ENCODE peak calls at places on chromosomes 4 and X, in eight cellular contexts. B is heart left ventricle, J is psoas muscle, C is A549, H is cardiac fibroblast, Z is ovary, Q is fibroblast of the aortic adventitia, L is fibroblast of lung. M is an unnamed sample.

GRCh38 chr4:174120446-174121142 is 162.9 kb downstream of the FBXO8 start:
- DNase-seq in H (peak; percentile 92), Q (peak; percentile 91), C (peak; percentile 81), Z (peak; percentile 69), B (peak; percentile 53), J (peak; percentile 56), L (peak; percentile 90), M (peak; percentile 50)

GRCh38 chrX:9117851-9118250 is 83.9 kb upstream of the FAM9B start:
- DNase-seq in J (no peak), H (no peak), B (no peak), Q (no peak), L (no peak), C (no peak), Z (no peak), M (no peak)

GRCh38 chr4:11409632-11410031 is 19.1 kb downstream of the HS3ST1 start:
- DNase-seq in C (no peak), L (no peak), H (no peak), Q (no peak), B (no peak), J (no peak), Z (no peak), M (no peak)

GRCh38 chr4:105276361-105276760 is 129.7 kb downstream of the TET2 start:
- DNase-seq in C (no peak), L (no peak), H (no peak), J (no peak), Z (no peak), Q (no peak), B (no peak), M (no peak)

GRCh38 chrX:48854898-48855297 is 19.5 kb upstream of the PCSK1N start:
- DNase-seq in H (peak; percentile 3), B (no peak), Q (peak; percentile 5), J (no peak), L (no peak), Z (no peak), C (peak; percentile 29), M (peak; percentile 27)

GRCh38 chr4:73691759-73692158 is 48.6 kb upstream of the CXCL8 start:
- DNase-seq in J (no peak), H (no peak), L (no peak), Z (no peak), C (no peak), Q (no peak), B (no peak), M (no peak)

GRCh38 chr4:183289688-183290087 is 30.4 kb downstream of the CLDN22 start:
- DNase-seq in Z (no peak), L (no peak), H (no peak), B (no peak), Q (no peak), J (no peak), C (peak; percentile 32), M (peak; percentile 36)

GRCh38 chr4:72375050-72375736 is 193.8 kb downstream of the ADAMTS3 start:
- DNase-seq in Z (no peak), J (no peak), C (peak; percentile 5), B (no peak), L (no peak), Q (peak; percentile 69), H (peak; percentile 46), M (no peak)

GRCh38 chrX:38879631-38880220 is 78.5 kb downstream of the MID1IP1 start:
- DNase-seq in H (no peak), Q (no peak), B (peak; percentile 14), Z (no peak), L (no peak), J (peak; percentile 72), C (no peak), M (peak; percentile 8)

GRCh38 chr4:177554966-177555574 is 112.8 kb upstream of the AGA start:
- DNase-seq in H (peak; percentile 53), Z (no peak), C (peak; percentile 19), B (no peak), Q (peak; percentile 52), L (peak; percentile 58), J (no peak), M (peak; percentile 35)

DNA sequence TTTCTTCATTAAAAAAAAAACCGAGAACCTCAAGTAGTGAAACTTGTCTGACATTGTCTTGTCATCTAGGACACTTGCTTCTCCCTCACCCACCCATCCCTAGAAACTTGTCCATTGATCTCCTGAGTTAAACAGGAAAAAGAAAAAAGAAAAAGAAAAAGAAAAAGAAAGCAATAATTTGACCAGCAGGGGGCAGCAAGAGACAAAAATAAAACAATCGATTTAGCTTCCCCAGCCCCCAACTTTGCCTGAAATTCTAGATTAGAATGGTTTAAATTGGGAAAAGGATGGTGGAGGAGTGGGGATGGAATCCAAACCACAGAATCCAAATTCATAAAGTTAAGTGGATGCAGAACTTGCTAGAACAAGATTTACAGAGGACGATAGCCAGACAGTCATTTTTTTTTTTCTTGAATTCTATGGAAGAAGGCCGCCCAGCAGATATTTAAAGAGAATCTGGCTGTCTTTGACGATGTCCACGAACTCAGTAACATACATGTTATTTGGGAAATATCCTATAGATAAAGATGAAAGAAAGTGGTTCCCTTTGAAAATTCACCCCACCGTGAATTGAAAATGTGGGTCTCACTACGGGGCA is 282.9 kb downstream of the USP46 start:
- DNase-seq in J (no peak), Z (peak; percentile 17), L (peak; percentile 68), Q (peak; percentile 77), B (peak; percentile 20), H (peak; percentile 69), C (peak; percentile 30), M (peak; percentile 14)
- TF ChIP-seq CTCF in J (peak; percentile 63), Z (peak; percentile 56), L (peak; percentile 41), Q (peak; percentile 40), B (peak; percentile 49), H (peak; percentile 32), C (peak; percentile 50), M (peak; percentile 40)

GRCh38 chr4:149584703-149585102 is 230.9 kb downstream of the IQCM start:
- DNase-seq in L (no peak), J (no peak), B (no peak), Q (no peak), C (no peak), Z (no peak), H (no peak), M (no peak)
- TF ChIP-seq CTCF in L (no peak), J (no peak), B (no peak), Q (no peak), C (no peak), Z (no peak), H (no peak), M (no peak)

DNA sequence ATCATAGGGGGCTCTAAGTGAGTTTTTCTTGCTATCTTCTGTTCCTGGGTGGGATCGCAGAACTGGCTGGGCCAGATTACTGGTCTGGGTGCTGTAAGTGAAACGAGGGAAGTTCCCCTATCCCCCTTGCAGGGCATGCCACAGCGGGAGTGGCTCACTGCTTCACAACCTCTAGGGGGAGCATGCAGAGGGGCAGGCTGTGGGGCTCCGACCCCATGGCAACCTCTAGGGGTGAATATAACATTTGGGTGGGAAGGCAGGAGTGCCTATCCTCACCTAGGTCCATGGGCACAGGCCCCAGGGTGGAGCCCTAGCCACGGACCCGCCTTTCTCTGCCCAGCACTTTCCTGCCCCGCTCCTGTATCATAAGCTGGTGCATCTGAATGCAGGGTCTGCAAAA is 1.7 kb upstream of the RRAGB start:
- DNase-seq in Z (no peak), L (no peak), C (no peak), B (no peak), J (no peak), Q (no peak), H (no peak), M (no peak)
- TF ChIP-seq CTCF in Z (no peak), L (no peak), C (no peak), B (no peak), J (no peak), Q (no peak), H (no peak), M (no peak)

GRCh38 chr4:8533274-8533865 is 46.8 kb upstream of the GPR78 start:
- DNase-seq in Q (no peak), C (no peak), H (no peak), L (no peak), Z (no peak), B (no peak), J (no peak), M (no peak)
- TF ChIP-seq CTCF in Q (no peak), C (no peak), H (no peak), L (no peak), Z (no peak), B (no peak), J (no peak), M (no peak)

GRCh38 chr4:85228264-85228663 is 246.7 kb upstream of the ARHGAP24 start:
- DNase-seq in C (no peak), J (no peak), Q (no peak), B (no peak), H (no peak), Z (no peak), L (no peak), M (no peak)
- TF ChIP-seq CTCF in C (no peak), J (no peak), Q (no peak), B (no peak), H (no peak), Z (no peak), L (no peak), M (no peak)

GRCh38 chrX:108303682-108304081 is 134.5 kb downstream of the COL4A6 start:
- DNase-seq in J (no peak), C (no peak), Q (no peak), H (no peak), B (no peak), Z (no peak), L (no peak), M (no peak)

GRCh38 chrX:108306086-108306485 is 132.1 kb downstream of the COL4A6 start:
- DNase-seq in H (no peak), L (no peak), C (no peak), B (no peak), Z (no peak), J (no peak), Q (no peak), M (no peak)

GRCh38 chrX:108307408-108308085 is 130.7 kb downstream of the COL4A6 start:
- DNase-seq in Q (peak; percentile 54), H (peak; percentile 34), C (peak; percentile 70), L (no peak), Z (no peak), B (peak; percentile 11), J (peak; percentile 71), M (no peak)

GRCh38 chrX:108299704-108300103 is 138.5 kb downstream of the COL4A6 start:
- DNase-seq in B (no peak), Z (no peak), L (no peak), Q (no peak), C (no peak), H (no peak), J (no peak), M (no peak)

GRCh38 chrX:108304210-108304609 is 134.0 kb downstream of the COL4A6 start:
- DNase-seq in L (peak; percentile 58), B (no peak), H (peak; percentile 50), C (no peak), Z (no peak), Q (peak; percentile 33), J (no peak), M (peak; percentile 26)
- TF ChIP-seq CTCF in L (no peak), B (no peak), H (peak; percentile 40), C (peak; percentile 37), Z (no peak), Q (peak; percentile 58), J (peak; percentile 28), M (peak; percentile 21)

DNA sequence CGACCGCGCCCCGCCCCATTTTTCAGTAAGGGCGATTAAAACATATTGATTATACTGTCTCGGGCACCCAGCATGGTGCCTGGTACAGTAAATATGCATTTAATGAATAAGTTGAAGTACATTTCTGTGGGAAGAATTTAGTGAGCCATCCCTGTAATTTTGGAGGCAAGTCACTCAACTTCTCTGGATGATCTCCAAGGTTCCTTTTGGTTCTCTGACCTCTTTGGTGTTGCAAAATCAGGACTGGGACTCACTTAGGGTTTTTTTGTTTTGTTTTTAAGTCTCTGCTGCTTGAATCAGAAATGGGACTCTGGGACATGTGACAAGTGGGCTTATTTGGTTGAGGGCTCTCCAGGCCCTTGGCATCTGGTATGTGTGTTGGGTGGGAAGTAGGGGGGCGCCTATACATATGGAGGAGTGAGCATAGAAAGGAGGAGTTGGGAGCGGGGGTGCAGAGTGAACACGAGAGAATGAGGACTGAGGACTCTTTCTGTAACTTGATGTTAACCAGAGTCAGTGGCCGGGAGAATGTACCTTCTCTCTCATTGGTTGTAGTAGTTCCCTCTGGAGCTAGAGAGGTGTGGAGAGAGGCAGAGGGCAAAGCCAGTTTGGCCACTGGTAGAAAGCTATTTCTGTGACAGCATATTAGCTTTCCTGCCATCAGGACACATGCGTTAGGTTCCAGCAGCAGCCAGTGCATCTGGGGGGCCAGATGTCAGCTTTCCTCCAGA is 1.9 kb downstream of the ARHGAP10 start:
- DNase-seq in H (peak; percentile 69), C (no peak), L (peak; percentile 82), B (peak; percentile 40), Q (peak; percentile 56), Z (peak; percentile 31), J (peak; percentile 68), M (no peak)
- TF ChIP-seq CTCF in H (no peak), C (no peak), L (no peak), B (no peak), Q (no peak), Z (no peak), J (no peak), M (no peak)